ENCODE peak calls at places on chromosomes 7 and 10, in five cellular contexts. W is WTC11, B is natural killer cell, J is HFFc6, P is cardiac fibroblast. T is an unnamed sample.

GRCh38 chr7:153381275-153382119 is 621.9 kb downstream of the ACTR3B start:
- DNase-seq in P (no peak), B (no peak), J (no peak), W (peak), T (no peak)

GRCh38 chr7:39554583-39555140 is 11.5 kb upstream of the YAE1 start:
- DNase-seq in P (peak), B (no peak), W (no peak), J (peak), T (no peak)

GRCh38 chr10:70756710-70757360 is 28.3 kb downstream of the TBATA start:
- DNase-seq in W (no peak), P (no peak), J (peak), B (no peak), T (no peak)

GRCh38 chr7:50274361-50274760 is 30.2 kb upstream of the IKZF1 start:
- DNase-seq in J (no peak), B (no peak), W (no peak), P (no peak), T (no peak)

GRCh38 chr10:1968257-1969025 is 231.1 kb upstream of the ADARB2 start:
- DNase-seq in P (no peak), W (no peak), J (no peak), B (no peak), T (no peak)

GRCh38 chr10:110516815-110517492 is 19.2 kb downstream of the DUSP5 start:
- DNase-seq in W (no peak), B (no peak), P (no peak), J (no peak), T (no peak)

GRCh38 chr10:133388973-133389818 is 4.8 kb upstream of the MTG1 start:
- DNase-seq in J (no peak), W (no peak), P (no peak), B (peak), T (no peak)

GRCh38 chr7:106006906-106007305 is 43.8 kb downstream of the CDHR3 start:
- DNase-seq in W (no peak), P (no peak), J (no peak), B (no peak), T (no peak)

GRCh38 chr7:134480730-134481129 is 21.8 kb upstream of the AKR1B1 start:
- DNase-seq in B (no peak), J (peak), P (peak), W (no peak), T (no peak)

GRCh38 chr10:123148414-123149161 is 652 bp downstream of the HMX2 start:
- DNase-seq in P (no peak), B (no peak), J (no peak), W (peak), T (peak)

GRCh38 chr10:18224626-18225445 is 84.6 kb downstream of the CACNB2 start:
- DNase-seq in J (no peak), W (peak), B (no peak), P (peak), T (no peak)

GRCh38 chr7:116588225-116588624 is 63.4 kb downstream of the CAV1 start:
- DNase-seq in J (peak), P (peak), W (no peak), B (no peak), T (no peak)

GRCh38 chr10:93718937-93719725 is 16.7 kb upstream of the FRA10AC1 start:
- DNase-seq in J (no peak), P (no peak), W (no peak), B (no peak), T (no peak)

GRCh38 chr7:131188367-131189339 is 139.0 kb upstream of the MKLN1 start:
- DNase-seq in W (no peak), P (peak), B (peak), J (peak), T (no peak)

GRCh38 chr7:90749262-90749661 is 153.1 kb downstream of the CDK14 start:
- DNase-seq in P (no peak), W (no peak), J (no peak), B (no peak), T (no peak)

GRCh38 chr7:90752051-90752450 is 155.9 kb downstream of the CDK14 start:
- DNase-seq in W (no peak), B (no peak), J (no peak), P (no peak), T (no peak)

GRCh38 chr7:90751595-90751994 is 155.5 kb downstream of the CDK14 start:
- DNase-seq in W (no peak), P (no peak), J (no peak), B (no peak), T (no peak)

GRCh38 chr7:90747521-90747920 is 151.4 kb downstream of the CDK14 start:
- DNase-seq in B (no peak), J (no peak), W (no peak), P (no peak), T (no peak)

DNA sequence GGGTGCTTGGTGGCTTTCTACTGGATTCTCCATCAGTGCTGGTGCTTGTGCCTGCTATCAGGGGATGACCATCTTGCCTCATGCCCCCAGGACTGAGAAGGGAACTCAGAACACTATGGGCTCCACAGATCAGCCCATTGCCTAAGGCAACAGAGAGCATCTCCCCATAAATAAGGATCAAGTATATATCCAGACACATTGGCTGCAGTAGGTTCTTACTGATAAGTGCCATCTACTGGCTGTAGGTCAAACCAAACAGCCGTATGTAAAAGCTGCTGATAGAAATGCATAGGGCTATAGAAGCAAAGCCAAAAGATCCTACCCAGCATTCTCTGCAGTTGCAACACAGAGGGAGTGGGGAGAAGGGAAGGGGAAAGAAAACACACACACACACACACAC is 153.7 kb downstream of the CDK14 start:
- DNase-seq in J (peak), B (no peak), W (no peak), P (peak), T (no peak)
- TF ChIP-seq CTCF in J (peak), B (no peak), W (no peak), P (peak), T (no peak)

GRCh38 chr7:109479388-109479787 is 909.7 kb downstream of the DNAJB9 start:
- DNase-seq in B (no peak), J (no peak), P (peak), W (no peak), T (no peak)
- TF ChIP-seq CTCF in B (no peak), J (no peak), P (no peak), W (no peak), T (no peak)

DNA sequence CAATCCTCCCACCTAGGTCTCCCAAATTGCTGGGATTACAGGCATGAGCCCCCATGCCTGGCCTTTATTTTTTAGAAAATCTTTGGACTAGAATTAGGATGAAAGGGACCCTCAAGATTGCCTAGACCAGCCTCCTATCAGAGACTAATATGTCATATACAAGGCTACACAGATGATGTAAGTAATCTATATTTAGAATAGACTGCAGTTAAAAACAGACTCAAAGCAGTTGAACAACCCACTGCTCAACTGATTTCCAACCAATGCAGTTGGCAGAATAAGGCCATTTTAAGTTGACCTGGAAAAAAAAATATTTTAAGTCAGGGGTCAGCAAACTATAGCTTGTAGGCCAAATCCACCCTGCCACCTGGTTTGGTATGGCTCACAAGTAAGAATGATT is 27.7 kb downstream of the PSPH start:
- DNase-seq in B (no peak), W (no peak), J (no peak), P (no peak), T (no peak)
- TF ChIP-seq CTCF in B (no peak), W (no peak), J (no peak), P (no peak), T (no peak)

GRCh38 chr7:48102530-48102929 is 13.5 kb downstream of the UPP1 start:
- DNase-seq in P (no peak), J (no peak), B (no peak), W (no peak), T (no peak)

GRCh38 chr7:48099781-48100180 is 10.7 kb downstream of the UPP1 start:
- DNase-seq in J (no peak), B (no peak), P (no peak), W (no peak), T (no peak)

GRCh38 chr7:48101352-48101751 is 12.3 kb downstream of the UPP1 start:
- DNase-seq in P (no peak), W (no peak), B (no peak), J (no peak), T (no peak)

GRCh38 chr7:48105045-48105444 is 16.0 kb downstream of the UPP1 start:
- DNase-seq in J (no peak), W (no peak), P (no peak), B (no peak), T (no peak)

GRCh38 chr7:48101880-48102448 is 12.9 kb downstream of the UPP1 start:
- DNase-seq in J (no peak), W (peak), B (no peak), P (no peak), T (no peak)
- TF ChIP-seq CTCF in J (peak), W (peak), B (peak), P (peak), T (no peak)